ENCODE peak calls at places on chromosomes 11 and 22, in five cellular contexts. Y, G, U, M and C are unnamed samples.

GRCh38 chr11:69961738-69962137 is 116.4 kb upstream of the ANO1 start:
- DNase-seq in U (no peak), G (no peak), M (no peak), Y (no peak), C (no peak)

GRCh38 chr22:29032584-29032983 is 29.0 kb downstream of the C22orf31 start:
- DNase-seq in Y (no peak), G (no peak), M (no peak), U (no peak), C (no peak)

GRCh38 chr11:48210052-48210451 is 6.6 kb upstream of the OR4B1 start:
- DNase-seq in Y (no peak), G (no peak), U (no peak), M (no peak), C (peak; percentile 25)

GRCh38 chr11:818396-819128 is at the start of gene PNPLA2:
- DNase-seq in U (no peak), G (no peak), M (no peak), Y (no peak), C (no peak)

GRCh38 chr11:96021901-96022650 is 98.2 kb upstream of the MTMR2 start:
- DNase-seq in U (no peak), Y (no peak), M (no peak), G (no peak), C (no peak)

GRCh38 chr11:90542092-90542491 is 319.2 kb upstream of the CHORDC1 start:
- DNase-seq in G (no peak), M (no peak), Y (no peak), U (no peak), C (no peak)

GRCh38 chr11:398826-399225 is 4.8 kb downstream of the PKP3 start:
- DNase-seq in M (no peak), G (no peak), U (no peak), Y (no peak), C (no peak)

GRCh38 chr22:21593406-21594232 is 26.1 kb downstream of the UBE2L3 start:
- DNase-seq in M (no peak), Y (no peak), G (no peak), U (peak; percentile 92), C (no peak)

GRCh38 chr22:31490496-31490925 is 869 bp upstream of the EIF4ENIF1 start:
- DNase-seq in U (peak; percentile 15), Y (peak; percentile 34), G (peak; percentile 47), M (peak; percentile 22), C (peak; percentile 98)

GRCh38 chr22:29635734-29636357 is 32.4 kb downstream of the NF2 start:
- DNase-seq in M (peak; percentile 34), U (peak; percentile 41), Y (no peak), G (no peak), C (peak; percentile 69)

GRCh38 chr22:42868751-42869251 is 11.7 kb upstream of the ARFGAP3 start:
- DNase-seq in Y (no peak), G (no peak), M (no peak), U (no peak), C (no peak)

GRCh38 chr11:115523727-115524399 is 19.6 kb upstream of the CADM1 start:
- DNase-seq in G (no peak), M (no peak), U (no peak), Y (no peak), C (no peak)

GRCh38 chr11:70666336-70666735 is 268.0 kb downstream of the CTTN start:
- DNase-seq in G (no peak), U (no peak), Y (no peak), M (no peak), C (no peak)

GRCh38 chr22:26658161-26658560 is 773 bp downstream of the MIAT start:
- DNase-seq in Y (no peak), U (no peak), G (no peak), M (no peak), C (no peak)

GRCh38 chr11:14500181-14500651 is 605 bp upstream of the COPB1 start:
- DNase-seq in G (no peak), U (no peak), Y (peak; percentile 35), M (no peak), C (peak; percentile 70)

GRCh38 chr11:7115775-7116174 is 27.0 kb downstream of the RBMXL2 start:
- DNase-seq in U (no peak), G (no peak), M (no peak), Y (no peak), C (no peak)

GRCh38 chr11:10544491-10545470 is 3.8 kb upstream of the RNF141 start:
- DNase-seq in M (no peak), U (no peak), G (no peak), Y (no peak), C (peak; percentile 30)

GRCh38 chr11:25562417-25562816 is 769.5 kb upstream of the ANO3 start:
- DNase-seq in U (no peak), Y (no peak), G (no peak), M (no peak), C (no peak)

GRCh38 chr11:14756349-14756748 is 112.7 kb downstream of the PDE3B start:
- DNase-seq in Y (no peak), M (no peak), G (no peak), U (no peak), C (no peak)

GRCh38 chr11:2664331-2664730 is 35.5 kb downstream of the KCNQ1OT1 start:
- DNase-seq in Y (no peak), M (no peak), U (no peak), G (no peak), C (no peak)

GRCh38 chr22:17862646-17863181 is 88.4 kb upstream of the BID start:
- DNase-seq in M (no peak), G (no peak), Y (no peak), U (no peak), C (peak; percentile 24)

GRCh38 chr11:8222820-8223512 is 40.7 kb downstream of the LMO1 start:
- DNase-seq in G (no peak), U (no peak), Y (no peak), M (no peak), C (peak; percentile 59)

GRCh38 chr22:37059876-37060449 is 8.4 kb downstream of the KCTD17 start:
- DNase-seq in U (no peak), G (no peak), Y (no peak), M (no peak), C (no peak)

GRCh38 chr11:108466405-108466804 is 924 bp downstream of the C11orf65 start:
- DNase-seq in G (no peak), Y (no peak), U (no peak), M (no peak), C (peak; percentile 6)

GRCh38 chr22:46902436-46902835 is 140.0 kb downstream of the TBC1D22A start:
- DNase-seq in U (no peak), Y (no peak), M (no peak), G (no peak), C (no peak)

GRCh38 chr22:45608763-45609180 is 62.9 kb upstream of the ATXN10 start:
- DNase-seq in Y (no peak), U (no peak), G (no peak), M (peak; percentile 48), C (peak; percentile 76)

GRCh38 chr11:128776434-128777284 is 82.8 kb downstream of the FLI1 start:
- DNase-seq in Y (no peak), M (peak; percentile 22), U (peak; percentile 58), G (no peak), C (peak; percentile 54)
- TF ChIP-seq CTCF in Y (peak; percentile 51), M (peak; percentile 74), U (peak; percentile 40), G (peak; percentile 27), C (peak; percentile 51)

GRCh38 chr11:34105957-34106504 is 602 bp downstream of the NAT10 start:
- DNase-seq in U (no peak), M (no peak), G (no peak), Y (no peak), C (peak; percentile 25)

GRCh38 chr11:34104680-34105078 is 750 bp upstream of the NAT10 start:
- DNase-seq in G (no peak), U (no peak), M (no peak), Y (no peak), C (no peak)

DNA sequence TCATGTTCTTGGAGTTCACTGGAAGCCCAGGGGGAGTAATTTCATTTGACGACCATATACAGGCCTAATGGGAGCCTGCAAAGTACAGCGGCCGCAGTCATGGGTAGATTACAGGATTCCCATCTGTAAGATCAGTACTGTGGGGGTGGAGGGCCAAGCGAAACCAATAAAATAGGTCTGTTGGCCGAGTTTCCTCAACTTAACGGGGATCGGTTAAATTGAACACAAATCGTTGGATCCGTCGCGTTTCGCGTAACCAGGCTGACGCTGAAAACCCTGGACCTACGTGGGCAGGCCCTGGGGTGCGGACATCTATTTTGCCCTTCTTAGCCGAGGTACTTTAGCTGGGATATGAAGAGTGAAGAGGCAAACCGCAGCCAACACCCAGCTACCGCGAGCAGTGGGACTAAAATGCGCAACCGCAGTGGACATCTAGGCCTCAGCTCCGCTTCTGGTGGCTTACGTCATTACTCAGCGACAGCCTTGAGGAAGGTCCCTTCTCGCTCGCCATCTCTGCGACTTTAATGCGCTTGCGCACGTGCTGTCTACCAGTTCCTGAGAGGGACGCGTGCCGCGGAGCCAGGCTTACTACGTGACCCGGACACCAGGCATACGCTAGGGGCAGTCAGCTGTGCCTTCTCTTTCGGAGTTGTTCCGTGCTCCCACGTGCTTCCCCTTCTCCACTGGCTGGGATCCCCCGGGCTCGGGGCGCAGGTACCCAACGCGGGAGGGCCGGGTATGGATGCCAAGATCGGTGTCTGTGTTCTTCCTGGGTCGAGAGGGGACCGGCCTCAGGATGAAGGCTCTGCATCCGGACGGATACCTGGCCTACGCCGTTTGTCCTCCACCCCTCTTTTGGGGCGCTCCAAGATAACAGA is at the start of gene NAT10:
- DNase-seq in Y (peak; percentile 97), M (peak; percentile 98), G (peak; percentile 87), U (peak; percentile 93), C (peak; percentile 99)
- TF ChIP-seq POLR2A in Y (peak; percentile 84), M (peak; percentile 95), G (no peak), U (peak; percentile 96), C (peak; percentile 76)

GRCh38 chr11:126113515-126113957 is 50.9 kb upstream of the CDON start:
- DNase-seq in Y (peak; percentile 68), G (no peak), U (no peak), M (peak; percentile 44), C (peak; percentile 43)
- TF ChIP-seq CTCF in Y (no peak), G (no peak), U (no peak), M (no peak), C (no peak)

GRCh38 chr11:133064152-133064877 is 468.0 kb downstream of the OPCML start:
- DNase-seq in Y (peak; percentile 50), G (no peak), U (peak; percentile 18), M (no peak), C (peak; percentile 27)

GRCh38 chr11:133070053-133070713 is 462.1 kb downstream of the OPCML start:
- DNase-seq in G (no peak), M (no peak), Y (no peak), U (no peak), C (no peak)

GRCh38 chr11:133064961-133065360 is 467.3 kb downstream of the OPCML start:
- DNase-seq in U (no peak), M (no peak), G (no peak), Y (no peak), C (no peak)

GRCh38 chr11:133070790-133071189 is 461.5 kb downstream of the OPCML start:
- DNase-seq in M (no peak), Y (no peak), G (no peak), U (no peak), C (no peak)

DNA sequence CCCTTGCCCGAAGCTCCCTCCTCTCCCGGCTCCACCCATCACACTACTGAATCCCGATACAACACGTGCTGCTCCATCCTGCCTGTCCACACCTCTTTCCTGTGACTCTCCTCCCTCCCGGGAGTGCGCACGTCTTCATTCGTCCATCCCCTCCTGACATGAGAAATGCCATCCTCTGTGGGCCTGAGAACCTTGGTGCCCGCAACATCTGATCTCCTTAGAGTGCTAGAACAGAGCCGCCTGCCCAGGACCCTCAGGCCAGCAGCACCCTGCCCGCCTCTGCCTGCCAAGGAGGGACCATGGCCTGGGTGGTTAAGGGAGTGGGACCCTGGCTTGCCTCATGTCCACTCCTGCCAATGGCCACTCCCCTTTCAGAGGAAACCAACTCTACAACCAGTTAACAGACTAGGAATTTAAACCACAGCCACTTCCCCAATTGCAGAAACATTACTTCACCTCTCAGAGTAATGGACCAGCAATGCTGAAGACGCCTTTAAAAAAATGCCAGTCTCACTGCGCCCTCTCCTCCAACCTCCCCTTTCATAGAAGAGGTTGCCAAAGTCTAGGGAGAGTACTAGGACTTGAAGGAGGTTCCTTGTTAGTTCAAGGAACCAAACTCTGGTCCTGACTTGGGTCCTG is 466.3 kb downstream of the OPCML start:
- DNase-seq in U (no peak), M (no peak), Y (no peak), G (no peak), C (peak; percentile 27)
- TF ChIP-seq POLR2A in U (no peak), M (no peak), Y (no peak), G (no peak), C (no peak)